ENCODE peak calls at places on chromosomes 12 and 14, in seven cellular contexts. B is RWPE1, W is transverse colon, F is left ventricle myocardium inferior, N is neural progenitor cell, X is OCI-LY7, M is pancreas. A is an unnamed sample.

GRCh38 chr12:108198043-108198442 is 69.0 kb downstream of the WSCD2 start:
- DNase-seq in B (no peak), W (no peak), F (no peak), N (peak; percentile 26), X (no peak), M (no peak), A (no peak)

GRCh38 chr12:122668268-122668667 is 34.9 kb downstream of the HCAR2 start:
- DNase-seq in B (no peak), W (no peak), F (no peak), N (no peak), X (no peak), M (no peak), A (no peak)

GRCh38 chr14:41289025-41289424 is 317.7 kb upstream of the LRFN5 start:
- DNase-seq in B (no peak), W (no peak), F (no peak), N (no peak), X (no peak), M (no peak), A (no peak)

GRCh38 chr12:112381421-112381897 is 772 bp downstream of the HECTD4 start:
- DNase-seq in B (peak; percentile 20), W (peak; percentile 50), F (peak; percentile 18), N (peak; percentile 62), X (peak; percentile 68), M (no peak), A (peak; percentile 40)

GRCh38 chr14:54048736-54049135 is 92.1 kb upstream of the BMP4 start:
- DNase-seq in B (no peak), W (no peak), F (no peak), N (no peak), X (no peak), M (no peak), A (no peak)

GRCh38 chr12:6694701-6695100 is 5.5 kb upstream of the ZNF384 start:
- DNase-seq in B (no peak), W (no peak), F (no peak), N (no peak), X (no peak), M (no peak), A (no peak)

GRCh38 chr12:84632556-84632955 is 280.0 kb downstream of the SLC6A15 start:
- DNase-seq in B (no peak), W (no peak), F (no peak), N (no peak), X (no peak), M (no peak), A (no peak)

GRCh38 chr12:49920241-49920914 is 16.7 kb upstream of the FAIM2 start:
- DNase-seq in B (no peak), W (no peak), F (no peak), N (no peak), X (no peak), M (no peak), A (peak; percentile 42)

GRCh38 chr12:57586832-57587429 is 4.1 kb upstream of the PIP4K2C start:
- DNase-seq in B (no peak), W (no peak), F (no peak), N (no peak), X (no peak), M (no peak), A (no peak)

GRCh38 chr12:55073043-55074022 is 52.9 kb upstream of the OR9K2 start:
- DNase-seq in B (peak; percentile 63), W (peak; percentile 72), F (peak; percentile 61), N (peak; percentile 88), X (peak; percentile 86), M (peak; percentile 58), A (no peak)

GRCh38 chr12:25829192-25829591 is 129.3 kb upstream of the RASSF8 start:
- DNase-seq in B (peak; percentile 44), W (peak; percentile 10), F (no peak), N (no peak), X (no peak), M (no peak), A (no peak)

GRCh38 chr12:62794218-62794583 is 140.7 kb downstream of the PPM1H start:
- DNase-seq in B (no peak), W (no peak), F (no peak), N (no peak), X (no peak), M (no peak), A (no peak)
- TF ChIP-seq CTCF in B (peak; percentile 53), W (no peak), F (no peak), N (no peak), X (peak; percentile 4), M (no peak), A (no peak)

GRCh38 chr12:79514730-79515525 is 175.8 kb downstream of the PAWR start:
- DNase-seq in B (no peak), W (no peak), F (no peak), N (no peak), X (no peak), M (no peak), A (no peak)

GRCh38 chr12:79512068-79512467 is 178.7 kb downstream of the PAWR start:
- DNase-seq in B (no peak), W (no peak), F (no peak), N (peak; percentile 47), X (no peak), M (no peak), A (no peak)

GRCh38 chr12:79517363-79517762 is 173.4 kb downstream of the PAWR start:
- DNase-seq in B (no peak), W (no peak), F (no peak), N (no peak), X (no peak), M (no peak), A (no peak)

DNA sequence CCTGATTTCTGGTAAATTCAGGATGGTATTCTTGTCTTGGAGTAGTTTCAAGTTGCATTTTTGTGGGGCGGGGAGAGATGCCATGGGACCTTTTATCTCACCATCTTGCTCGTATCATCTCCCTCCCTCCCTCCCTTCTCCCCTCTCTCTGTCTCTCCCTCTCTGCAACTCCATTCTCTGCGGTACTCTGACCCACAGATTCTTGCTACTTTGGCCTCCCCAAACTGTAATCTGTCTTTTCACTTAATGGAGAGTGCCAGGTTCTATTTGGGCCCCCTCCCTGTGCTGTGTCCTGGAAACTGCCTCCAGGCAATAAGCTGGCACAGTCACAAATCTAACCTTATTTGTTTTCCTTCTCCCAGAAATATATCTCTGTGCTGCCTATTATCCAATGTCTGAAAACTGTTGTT is 175.2 kb downstream of the PAWR start:
- DNase-seq in B (no peak), W (no peak), F (no peak), N (no peak), X (no peak), M (no peak), A (no peak)
- H3K27ac ChIP-seq in B (no peak overlapping the region), W (no peak overlapping the region), F (no peak overlapping the region), N (no peak overlapping the region), X (no peak overlapping the region), M (no peak overlapping the region), A (no peak overlapping the region)

DNA sequence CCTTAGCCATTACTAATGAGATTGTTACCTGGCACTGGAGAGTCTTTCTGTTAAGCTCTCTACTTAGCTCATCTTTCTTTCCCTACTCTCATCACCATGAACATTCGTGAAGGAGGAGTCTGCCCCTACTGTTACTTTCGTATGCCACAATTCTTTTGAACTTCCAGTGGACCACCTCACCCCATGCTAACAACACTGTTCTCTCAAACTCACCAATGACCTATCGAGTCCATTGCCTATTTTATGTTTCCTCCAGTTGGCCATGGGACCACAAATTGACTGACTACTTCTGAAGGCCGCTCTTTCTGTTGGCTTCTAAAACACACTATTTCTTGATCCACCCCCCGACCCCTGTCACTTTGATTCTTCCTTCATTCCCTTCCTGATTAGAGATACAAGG is 192.4 kb upstream of the GZMB start:
- DNase-seq in B (no peak), W (no peak), F (no peak), N (no peak), X (no peak), M (no peak), A (no peak)
- TF ChIP-seq CTCF in B (no peak), W (no peak), F (no peak), N (no peak), X (no peak), M (no peak), A (no peak)

DNA sequence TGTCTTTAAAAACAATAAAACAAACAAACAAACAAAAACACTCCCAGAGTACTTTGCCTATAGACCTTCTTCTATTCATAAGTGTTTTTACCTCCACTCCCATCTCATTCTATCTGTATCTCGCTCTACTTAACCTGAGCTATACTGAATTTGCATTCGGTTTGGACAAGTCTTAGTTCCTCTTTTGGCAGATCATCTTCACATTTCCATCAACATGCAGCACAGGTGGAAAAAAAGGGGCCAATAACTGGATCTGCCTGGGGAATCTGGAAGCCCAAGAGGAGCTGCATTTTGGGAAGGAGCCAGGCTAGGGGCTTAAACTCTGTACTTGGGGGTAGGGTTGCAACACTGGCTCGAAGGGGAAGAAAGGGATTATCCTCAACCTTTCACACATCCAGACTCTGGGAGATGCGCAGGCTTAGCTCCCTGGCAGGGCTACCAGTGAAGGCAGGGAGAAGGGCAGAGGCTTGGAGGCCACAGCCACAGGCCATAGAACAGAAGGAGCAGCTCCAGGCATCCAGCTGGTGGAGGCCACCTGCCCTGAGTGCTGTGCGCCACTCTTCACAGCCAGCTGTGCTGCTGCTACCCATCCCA is 4.1 kb downstream of the NINJ2 start:
- DNase-seq in B (no peak), W (no peak), F (no peak), N (peak; percentile 42), X (peak; percentile 83), M (no peak), A (no peak)
- H3K27ac ChIP-seq in B (no peak overlapping the region), W (no peak overlapping the region), F (no peak overlapping the region), N (no peak overlapping the region), X (peak overlapping the region; percentile 70), M (no peak overlapping the region), A (no peak overlapping the region)

DNA sequence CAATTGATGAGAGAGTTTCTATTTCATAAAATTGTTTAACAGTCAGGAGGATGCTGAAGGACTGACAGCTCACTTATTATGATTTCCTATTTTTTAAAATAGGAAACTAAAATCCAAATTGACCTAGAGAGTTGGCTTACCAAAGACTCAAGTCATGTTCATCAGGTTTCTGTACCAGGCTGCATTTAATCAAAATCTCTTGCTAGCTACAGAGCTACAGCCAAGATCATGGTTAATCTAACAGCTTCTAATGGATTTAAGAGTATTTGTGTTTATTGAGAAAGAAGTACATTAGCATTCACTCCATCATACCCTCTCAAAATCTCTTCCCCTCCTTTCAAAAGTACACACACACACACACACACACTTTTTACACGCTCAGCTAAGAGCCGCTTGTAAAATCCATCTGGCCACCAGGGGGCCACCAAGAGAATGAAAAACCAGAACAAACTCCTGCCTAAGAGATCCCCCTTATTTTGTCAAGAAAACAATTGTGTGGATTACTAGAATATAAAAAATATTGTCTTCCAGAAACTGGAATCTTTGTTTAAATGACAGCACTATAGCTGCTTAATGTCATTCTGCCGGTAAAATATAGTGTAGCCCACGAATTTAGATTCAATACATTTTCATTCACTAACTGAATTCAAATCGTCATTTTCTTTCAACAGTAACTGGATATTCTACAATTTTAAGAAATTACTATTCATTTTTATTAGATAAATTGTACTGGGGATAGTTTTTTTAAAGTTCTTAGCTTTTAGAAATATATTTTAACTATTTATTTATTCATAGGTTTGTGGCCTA is 334.0 kb downstream of the BTG1 start:
- DNase-seq in B (peak; percentile 26), W (peak; percentile 79), F (peak; percentile 73), N (peak; percentile 66), X (peak; percentile 66), M (peak; percentile 57), A (peak; percentile 52)
- TF ChIP-seq CTCF in B (peak; percentile 82), W (peak; percentile 82), F (peak; percentile 84), N (peak; percentile 97), X (peak; percentile 97), M (peak; percentile 46), A (peak; percentile 70)

DNA sequence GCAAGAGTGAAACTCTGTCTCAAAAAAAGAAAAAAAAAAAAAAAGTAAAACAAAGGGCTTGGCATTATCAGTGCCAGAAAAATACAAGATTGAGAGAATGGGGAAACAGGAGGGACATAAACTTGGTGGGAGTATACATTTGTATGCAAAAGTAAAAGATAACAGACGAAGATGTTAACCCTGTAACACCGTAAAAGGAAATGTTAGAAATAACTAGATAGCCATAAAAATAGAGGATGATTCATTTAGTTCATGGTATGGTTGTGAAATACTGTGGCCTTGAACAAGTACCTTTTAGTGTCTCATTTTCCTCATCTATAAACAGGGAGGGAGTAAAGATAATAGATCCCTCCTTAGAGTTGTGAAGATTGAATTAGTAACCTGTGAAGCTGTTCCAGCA is 33.3 kb downstream of the ATP2A2 start:
- DNase-seq in B (peak; percentile 46), W (no peak), F (no peak), N (no peak), X (no peak), M (no peak), A (no peak)
- H3K27ac ChIP-seq in B (peak overlapping the region; percentile 81), W (peak overlapping the region; percentile 66), F (peak overlapping the region; percentile 43), N (no peak overlapping the region), X (no peak overlapping the region), M (no peak overlapping the region), A (peak overlapping the region; percentile 11)

A was measured in left lung.